ENCODE peak calls at places on chromosomes 12 and 14, in seven cellular contexts. One of them, this sample, is unnamed.

GRCh38 chr12:53232641-53233538 is 881 bp upstream of the RARG start:
- DNase-seq in ELR: peak; percentile 38
- DNase-seq in GM10248: peak; percentile 54
- DNase-seq in SHP77: no peak
- DNase-seq in NCI-H345: peak; percentile 16
- DNase-seq in kidney tubule cell: peak; percentile 45
- DNase-seq in neural crest cell: no peak
- DNase-seq in this sample: peak; percentile 66

GRCh38 chr12:109766251-109766778 is 52.7 kb downstream of the FAM222A start:
- DNase-seq in SHP77: no peak
- DNase-seq in NCI-H345: no peak
- DNase-seq in ELR: no peak
- DNase-seq in neural crest cell: no peak
- DNase-seq in kidney tubule cell: no peak
- DNase-seq in GM10248: no peak
- DNase-seq in this sample: no peak

GRCh38 chr14:101215936-101216335 is 312.4 kb upstream of the RTL1 start:
- DNase-seq in kidney tubule cell: no peak
- DNase-seq in SHP77: no peak
- DNase-seq in NCI-H345: no peak
- DNase-seq in ELR: no peak
- DNase-seq in neural crest cell: no peak
- DNase-seq in GM10248: no peak
- DNase-seq in this sample: no peak

GRCh38 chr14:85002846-85003245 is 527.1 kb upstream of the FLRT2 start:
- DNase-seq in SHP77: no peak
- DNase-seq in neural crest cell: no peak
- DNase-seq in kidney tubule cell: no peak
- DNase-seq in ELR: no peak
- DNase-seq in GM10248: no peak
- DNase-seq in NCI-H345: no peak
- DNase-seq in this sample: no peak

GRCh38 chr14:31042300-31042699 is 16.1 kb upstream of the STRN3 start:
- DNase-seq in neural crest cell: no peak
- DNase-seq in GM10248: no peak
- DNase-seq in kidney tubule cell: no peak
- DNase-seq in ELR: no peak
- DNase-seq in SHP77: no peak
- DNase-seq in NCI-H345: no peak
- DNase-seq in this sample: no peak

GRCh38 chr12:13173537-13173936 is 23.0 kb upstream of the EMP1 start:
- DNase-seq in kidney tubule cell: peak; percentile 96
- DNase-seq in GM10248: peak; percentile 72
- DNase-seq in SHP77: no peak
- DNase-seq in neural crest cell: no peak
- DNase-seq in ELR: peak; percentile 98
- DNase-seq in NCI-H345: no peak
- DNase-seq in this sample: no peak

GRCh38 chr12:121214171-121214777 is 4.3 kb downstream of the P2RX4 start:
- DNase-seq in kidney tubule cell: peak; percentile 80
- DNase-seq in SHP77: no peak
- DNase-seq in neural crest cell: no peak
- DNase-seq in NCI-H345: no peak
- DNase-seq in GM10248: no peak
- DNase-seq in ELR: peak; percentile 76
- DNase-seq in this sample: no peak

GRCh38 chr12:46209165-46209564 is 59.7 kb downstream of the SLC38A1 start:
- DNase-seq in GM10248: no peak
- DNase-seq in ELR: no peak
- DNase-seq in kidney tubule cell: no peak
- DNase-seq in NCI-H345: no peak
- DNase-seq in neural crest cell: no peak
- DNase-seq in SHP77: no peak
- DNase-seq in this sample: no peak

GRCh38 chr12:52913424-52913821 is 8.5 kb upstream of the KRT8 start:
- DNase-seq in ELR: no peak
- DNase-seq in SHP77: peak; percentile 6
- DNase-seq in GM10248: no peak
- DNase-seq in NCI-H345: peak; percentile 77
- DNase-seq in neural crest cell: no peak
- DNase-seq in kidney tubule cell: no peak
- DNase-seq in this sample: peak; percentile 57

GRCh38 chr12:66190519-66191406 is 1.7 kb downstream of the IRAK3 start:
- DNase-seq in NCI-H345: peak; percentile 17
- DNase-seq in SHP77: no peak
- DNase-seq in neural crest cell: no peak
- DNase-seq in ELR: peak; percentile 52
- DNase-seq in GM10248: no peak
- DNase-seq in kidney tubule cell: no peak
- DNase-seq in this sample: no peak